ENCODE peak calls at places on chromosome 10, in eight cellular contexts. Q is psoas muscle; G is OCI-LY7; C is mammary epithelial cell; B is hepatocyte; O is IMR-90; M is spleen; T is naive thymus-derived CD4-positive, alpha-beta T cell. U is an unnamed sample.

GRCh38 chr10:106380706-106381105 is 783.8 kb downstream of the SORCS1 start:
- DNase-seq in Q (no peak), G (no peak), C (no peak), B (no peak), O (no peak), M (no peak), T (no peak), U (no peak)

GRCh38 chr10:43110318-43111071 is 27.8 kb upstream of the CSGALNACT2 start:
- DNase-seq in Q (peak; percentile 25), G (no peak), C (peak; percentile 33), B (peak; percentile 34), O (peak; percentile 57), M (no peak), T (no peak), U (peak; percentile 43)

GRCh38 chr10:95742529-95742884 is 13.5 kb upstream of the ENTPD1 start:
- DNase-seq in Q (no peak), G (no peak), C (no peak), B (peak; percentile 15), O (peak; percentile 5), M (no peak), T (no peak), U (peak; percentile 74)

GRCh38 chr10:19817251-19818046 is 1.2 kb downstream of the PLXDC2 start:
- DNase-seq in Q (peak; percentile 26), G (no peak), C (peak; percentile 60), B (peak; percentile 54), O (no peak), M (peak; percentile 77), T (no peak), U (peak; percentile 63)

GRCh38 chr10:129880191-129880590 is 83.9 kb downstream of the EBF3 start:
- DNase-seq in Q (no peak), G (no peak), C (no peak), B (no peak), O (no peak), M (no peak), T (no peak), U (no peak)

GRCh38 chr10:124292911-124293640 is 125.6 kb downstream of the OAT start:
- DNase-seq in Q (no peak), G (no peak), C (no peak), B (no peak), O (no peak), M (no peak), T (no peak), U (no peak)

GRCh38 chr10:65294329-65294728 is 1631.5 kb upstream of the LRRTM3 start:
- DNase-seq in Q (no peak), G (no peak), C (no peak), B (peak; percentile 23), O (no peak), M (no peak), T (no peak), U (no peak)

GRCh38 chr10:106175760-106176377 is 988.6 kb downstream of the SORCS1 start:
- DNase-seq in Q (no peak), G (peak; percentile 14), C (peak; percentile 8), B (peak; percentile 52), O (no peak), M (no peak), T (no peak), U (no peak)

GRCh38 chr10:26725837-26726727 is 28.6 kb downstream of the PDSS1 start:
- DNase-seq in Q (peak; percentile 59), G (peak; percentile 73), C (peak; percentile 29), B (peak; percentile 72), O (peak; percentile 67), M (peak; percentile 83), T (peak; percentile 45), U (no peak)

GRCh38 chr10:113018034-113018433 is 68.0 kb downstream of the TCF7L2 start:
- DNase-seq in Q (no peak), G (no peak), C (no peak), B (no peak), O (no peak), M (no peak), T (no peak), U (no peak)
- H3K4me1 ChIP-seq in Q (peaks cover 37% of the 10 kb centered on the region), G (no peaks in the 10 kb centered on the region), C (no peaks in the 10 kb centered on the region), B (peaks cover 45% of the 10 kb centered on the region), O (peaks cover 12% of the 10 kb centered on the region), M (peaks cover 11% of the 10 kb centered on the region), T (no peaks in the 10 kb centered on the region), U (peaks cover 40% of the 10 kb centered on the region)

GRCh38 chr10:80164596-80164995 is 32.1 kb downstream of the PLAC9 start:
- DNase-seq in Q (no peak), G (no peak), C (no peak), B (no peak), O (no peak), M (no peak), T (no peak), U (no peak)
- H3K4me1 ChIP-seq in Q (peaks cover 61% of the 10 kb centered on the region), G (no peaks in the 10 kb centered on the region), C (peaks cover 37% of the 10 kb centered on the region), B (no peaks in the 10 kb centered on the region), O (peaks cover 37% of the 10 kb centered on the region), M (no peaks in the 10 kb centered on the region), T (no peaks in the 10 kb centered on the region), U (peaks cover 26% of the 10 kb centered on the region)

GRCh38 chr10:100769481-100769880 is 24.1 kb downstream of the PAX2 start:
- DNase-seq in Q (no peak), G (no peak), C (no peak), B (no peak), O (no peak), M (no peak), T (no peak), U (no peak)

GRCh38 chr10:100767428-100767779 is 22.0 kb downstream of the PAX2 start:
- DNase-seq in Q (no peak), G (no peak), C (no peak), B (no peak), O (no peak), M (no peak), T (no peak), U (no peak)

GRCh38 chr10:100763043-100763747 is 17.8 kb downstream of the PAX2 start:
- DNase-seq in Q (no peak), G (no peak), C (no peak), B (no peak), O (no peak), M (no peak), T (no peak), U (no peak)

GRCh38 chr10:100761191-100761590 is 15.8 kb downstream of the PAX2 start:
- DNase-seq in Q (no peak), G (no peak), C (no peak), B (no peak), O (no peak), M (peak; percentile 12), T (no peak), U (no peak)

DNA sequence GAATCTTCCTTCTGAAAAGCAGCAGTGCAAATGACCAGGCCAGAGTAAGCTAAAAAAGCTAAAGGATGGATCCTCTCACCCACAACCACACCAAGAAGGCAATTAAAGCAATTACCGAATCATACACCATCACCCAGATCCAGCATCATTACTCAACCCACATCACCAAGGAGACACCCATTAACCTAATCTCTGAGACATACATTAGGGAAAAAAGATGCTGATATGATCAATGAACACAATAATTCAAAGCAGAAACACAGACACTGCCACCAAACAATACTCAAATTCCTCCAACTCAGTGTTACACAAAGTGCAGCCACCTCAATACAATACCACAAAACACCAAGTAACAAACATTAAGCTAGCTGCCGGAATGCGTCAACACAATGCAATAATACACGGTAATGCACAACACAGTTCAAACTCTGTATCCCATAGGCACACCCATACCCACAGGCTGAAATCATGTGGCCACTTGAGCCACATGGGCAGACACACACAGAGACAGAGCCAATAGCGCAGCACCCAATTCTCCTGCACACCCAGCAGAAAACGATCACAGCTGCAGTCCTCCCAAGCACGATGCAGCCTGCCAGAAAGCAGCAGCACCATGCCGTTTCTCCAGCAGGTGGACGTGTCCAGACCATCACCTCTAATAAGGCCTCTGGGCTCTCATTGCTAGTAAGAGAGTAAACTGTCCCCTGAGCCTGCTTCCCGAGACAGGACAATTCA is 21.5 kb downstream of the PAX2 start:
- DNase-seq in Q (no peak), G (no peak), C (no peak), B (no peak), O (no peak), M (peak; percentile 47), T (no peak), U (no peak)
- H3K4me1 ChIP-seq in Q (no peaks in the 10 kb centered on the region), G (no peaks in the 10 kb centered on the region), C (no peaks in the 10 kb centered on the region), B (no peaks in the 10 kb centered on the region), O (no peaks in the 10 kb centered on the region), M (no peaks in the 10 kb centered on the region), T (no peaks in the 10 kb centered on the region), U (no peaks in the 10 kb centered on the region)

GRCh38 chr10:11147723-11148122 is 130.1 kb downstream of the CELF2 start:
- DNase-seq in Q (no peak), G (peak; percentile 16), C (no peak), B (no peak), O (no peak), M (peak; percentile 83), T (peak; percentile 24), U (no peak)
- H3K4me1 ChIP-seq in Q (peaks cover 70% of the 10 kb centered on the region), G (peaks cover 14% of the 10 kb centered on the region), C (no peaks in the 10 kb centered on the region), B (peaks cover 2% of the 10 kb centered on the region), O (no peaks in the 10 kb centered on the region), M (peaks cover 30% of the 10 kb centered on the region), T (peaks cover 96% of the 10 kb centered on the region), U (peaks cover 24% of the 10 kb centered on the region)

DNA sequence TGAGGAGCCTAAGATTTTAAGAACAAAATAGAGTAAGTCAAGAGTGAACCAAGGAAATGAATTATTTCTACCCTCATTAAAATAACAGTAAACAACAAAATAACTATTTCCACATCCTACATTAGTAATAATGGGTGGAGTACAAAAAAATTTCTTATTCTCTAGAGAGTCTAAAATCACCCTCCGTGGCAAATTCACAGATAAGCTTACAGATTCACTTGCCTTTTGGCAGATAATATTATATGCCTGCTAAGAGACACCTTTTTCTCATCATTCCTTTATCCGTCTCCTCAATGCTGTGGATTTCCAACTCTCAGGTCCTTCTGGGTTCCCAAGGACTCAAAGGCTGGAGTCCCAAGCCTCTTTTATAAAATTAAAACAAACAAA is 2.2 kb upstream of the EPC1 start:
- DNase-seq in Q (no peak), G (no peak), C (no peak), B (no peak), O (no peak), M (no peak), T (no peak), U (no peak)
- H3K4me1 ChIP-seq in Q (peaks cover 41% of the 10 kb centered on the region), G (peaks cover 75% of the 10 kb centered on the region), C (peaks cover 29% of the 10 kb centered on the region), B (peaks cover 20% of the 10 kb centered on the region), O (peaks cover 5% of the 10 kb centered on the region), M (peaks cover 27% of the 10 kb centered on the region), T (peaks cover 42% of the 10 kb centered on the region), U (peaks cover 54% of the 10 kb centered on the region)

GRCh38 chr10:74000892-74001669 is 3.2 kb downstream of the VCL start:
- DNase-seq in Q (no peak), G (no peak), C (no peak), B (no peak), O (no peak), M (no peak), T (no peak), U (no peak)
- H3K4me1 ChIP-seq in Q (peaks cover 54% of the 10 kb centered on the region), G (peaks cover 58% of the 10 kb centered on the region), C (peaks cover 21% of the 10 kb centered on the region), B (peaks cover 25% of the 10 kb centered on the region), O (peaks cover 6% of the 10 kb centered on the region), M (peaks cover 11% of the 10 kb centered on the region), T (peaks cover 22% of the 10 kb centered on the region), U (peaks cover 17% of the 10 kb centered on the region)

GRCh38 chr10:8049151-8049873 is 5.2 kb upstream of the GATA3 start:
- DNase-seq in Q (no peak), G (no peak), C (peak; percentile 53), B (peak; percentile 25), O (no peak), M (no peak), T (no peak), U (no peak)
- H3K4me1 ChIP-seq in Q (peaks cover 40% of the 10 kb centered on the region), G (no peaks in the 10 kb centered on the region), C (peaks cover 42% of the 10 kb centered on the region), B (peaks cover 33% of the 10 kb centered on the region), O (peaks cover 1% of the 10 kb centered on the region), M (peaks cover 46% of the 10 kb centered on the region), T (peaks cover 57% of the 10 kb centered on the region), U (peaks cover 52% of the 10 kb centered on the region)

GRCh38 chr10:127921751-127922140 is 14.8 kb downstream of the PTPRE start:
- DNase-seq in Q (no peak), G (no peak), C (no peak), B (no peak), O (no peak), M (no peak), T (no peak), U (no peak)
- H3K4me1 ChIP-seq in Q (peaks cover 47% of the 10 kb centered on the region), G (no peaks in the 10 kb centered on the region), C (peaks cover 20% of the 10 kb centered on the region), B (peaks cover 9% of the 10 kb centered on the region), O (peaks cover 5% of the 10 kb centered on the region), M (peaks cover 11% of the 10 kb centered on the region), T (no peaks in the 10 kb centered on the region), U (no peaks in the 10 kb centered on the region)